ENCODE peak calls at places on chromosomes 16 and 17, in eight cellular contexts. Z is mucosa of descending colon; L is stimulated activated CD4-positive, alpha-beta T cell treated with anti-CD3 and anti-CD28 coated beads, Interleukin-4, amount 100 ng/mL, for 24 hours; F is M059J; B is left ventricle myocardium inferior; D is AG04449; U is stimulated activated CD8-positive, alpha-beta memory T cell treated with anti-CD3 and anti-CD28 coated beads, Interleukin-2, amount 100 ng/mL, for 1 hour; T is NCI-H748 treated with DMSO at 0.1 percent for 48 hours. H is an unnamed sample.

GRCh38 chr17:57255182-57255775 is 1.0 kb upstream of the MSI2 start:
- DNase-seq in B (no peak), U (no peak), T (no peak), Z (no peak), F (no peak), L (no peak), D (no peak), H (no peak)

GRCh38 chr17:76570877-76571471 is 14.7 kb downstream of the ST6GALNAC2 start:
- DNase-seq in Z (no peak), B (no peak), U (no peak), T (no peak), D (no peak), F (no peak), L (no peak), H (no peak)

GRCh38 chr16:48452991-48453760 is 68.0 kb upstream of the SIAH1 start:
- DNase-seq in B (peak; percentile 33), D (no peak), F (no peak), Z (no peak), T (no peak), U (no peak), L (no peak), H (no peak)

GRCh38 chr17:73166731-73167581 is 2.1 kb downstream of the SSTR2 start:
- DNase-seq in D (no peak), F (no peak), L (peak; percentile 25), U (no peak), Z (no peak), B (no peak), T (no peak), H (no peak)

GRCh38 chr16:85678016-85678415 is 10.7 kb downstream of the GINS2 start:
- DNase-seq in D (no peak), L (no peak), T (no peak), Z (no peak), U (no peak), F (no peak), B (no peak), H (no peak)

GRCh38 chr17:69828087-69828486 is 246.9 kb upstream of the KCNJ16 start:
- DNase-seq in F (peak; percentile 69), Z (no peak), U (no peak), T (no peak), D (no peak), L (no peak), B (peak; percentile 44), H (no peak)

GRCh38 chr17:58520843-58521430 is 6.5 kb upstream of the MTMR4 start:
- DNase-seq in B (no peak), L (no peak), T (no peak), D (no peak), F (peak; percentile 11), U (no peak), Z (no peak), H (no peak)

GRCh38 chr16:5621826-5622225 is 524.2 kb upstream of the EEF2KMT start:
- DNase-seq in T (no peak), U (no peak), Z (no peak), B (no peak), D (no peak), L (no peak), F (peak; percentile 6), H (no peak)

GRCh38 chr16:27355610-27356009 is 41.8 kb downstream of the IL4R start:
- DNase-seq in B (peak; percentile 43), Z (peak; percentile 53), U (no peak), L (peak; percentile 49), T (no peak), F (peak; percentile 32), D (no peak), H (no peak)

GRCh38 chr17:64074704-64075484 is 54.5 kb upstream of the ICAM2 start:
- DNase-seq in Z (no peak), U (no peak), D (peak; percentile 41), T (no peak), B (no peak), F (peak; percentile 22), L (no peak), H (no peak)

GRCh38 chr17:66873962-66874361 is 39.0 kb downstream of the CACNG5 start:
- DNase-seq in D (no peak), F (no peak), B (no peak), U (no peak), T (no peak), Z (no peak), L (no peak), H (no peak)